ENCODE peak calls at places on chromosomes 2 and 18, in eight cellular contexts. One of them, this sample, is unnamed.

GRCh38 chr2:43192039-43192438 is 34.4 kb downstream of the ZFP36L2 start:
- DNase-seq in uterus: no peak
- DNase-seq in GM12865: peak
- DNase-seq in nucleus accumbens: no peak
- DNase-seq in Ammon's horn: no peak
- DNase-seq in fibroblast of lung: no peak
- DNase-seq in RCC 7860: no peak
- DNase-seq in NCI-H774: no peak
- DNase-seq in this sample: no peak

GRCh38 chr2:135586148-135586547 is 54.9 kb downstream of the R3HDM1 start:
- DNase-seq in uterus: no peak
- DNase-seq in GM12865: no peak
- DNase-seq in nucleus accumbens: no peak
- DNase-seq in Ammon's horn: peak
- DNase-seq in fibroblast of lung: no peak
- DNase-seq in RCC 7860: no peak
- DNase-seq in NCI-H774: peak
- DNase-seq in this sample: no peak

GRCh38 chr2:206378835-206379234 is 64.5 kb upstream of the ADAM23 start:
- DNase-seq in uterus: no peak
- DNase-seq in GM12865: no peak
- DNase-seq in nucleus accumbens: no peak
- DNase-seq in Ammon's horn: no peak
- DNase-seq in fibroblast of lung: peak
- DNase-seq in RCC 7860: no peak
- DNase-seq in NCI-H774: no peak
- DNase-seq in this sample: no peak

GRCh38 chr2:63817382-63817781 is 24.3 kb upstream of the UGP2 start:
- DNase-seq in uterus: no peak
- DNase-seq in GM12865: no peak
- DNase-seq in nucleus accumbens: no peak
- DNase-seq in Ammon's horn: no peak
- DNase-seq in fibroblast of lung: no peak
- DNase-seq in RCC 7860: no peak
- DNase-seq in NCI-H774: no peak
- DNase-seq in this sample: no peak

GRCh38 chr2:193517615-193518014 is 1322.9 kb upstream of the TMEFF2 start:
- DNase-seq in uterus: no peak
- DNase-seq in GM12865: no peak
- DNase-seq in nucleus accumbens: no peak
- DNase-seq in Ammon's horn: no peak
- DNase-seq in fibroblast of lung: peak
- DNase-seq in RCC 7860: peak
- DNase-seq in NCI-H774: no peak
- DNase-seq in this sample: peak

GRCh38 chr18:22167471-22168151 is 1.8 kb upstream of the GATA6 start:
- DNase-seq in uterus: peak
- DNase-seq in GM12865: no peak
- DNase-seq in nucleus accumbens: no peak
- DNase-seq in Ammon's horn: no peak
- DNase-seq in fibroblast of lung: peak
- DNase-seq in RCC 7860: no peak
- DNase-seq in NCI-H774: no peak
- DNase-seq in this sample: no peak

GRCh38 chr2:159094173-159094737 is 125.8 kb downstream of the TANC1 start:
- DNase-seq in uterus: peak
- DNase-seq in GM12865: no peak
- DNase-seq in nucleus accumbens: peak
- DNase-seq in Ammon's horn: no peak
- DNase-seq in fibroblast of lung: peak
- DNase-seq in RCC 7860: no peak
- DNase-seq in NCI-H774: no peak
- DNase-seq in this sample: no peak

GRCh38 chr2:181153886-181154285 is 173.5 kb downstream of the UBE2E3 start:
- DNase-seq in uterus: no peak
- DNase-seq in GM12865: no peak
- DNase-seq in nucleus accumbens: no peak
- DNase-seq in Ammon's horn: no peak
- DNase-seq in fibroblast of lung: peak
- DNase-seq in RCC 7860: no peak
- DNase-seq in NCI-H774: no peak
- DNase-seq in this sample: no peak

GRCh38 chr2:190382851-190383250 is 25.3 kb upstream of the MFSD6 start:
- DNase-seq in uterus: no peak
- DNase-seq in GM12865: peak
- DNase-seq in nucleus accumbens: no peak
- DNase-seq in Ammon's horn: peak
- DNase-seq in fibroblast of lung: peak
- DNase-seq in RCC 7860: peak
- DNase-seq in NCI-H774: peak
- DNase-seq in this sample: peak

GRCh38 chr18:40079786-40080185 is 1875.2 kb upstream of the PIK3C3 start:
- DNase-seq in uterus: no peak
- DNase-seq in GM12865: no peak
- DNase-seq in nucleus accumbens: no peak
- DNase-seq in Ammon's horn: no peak
- DNase-seq in fibroblast of lung: no peak
- DNase-seq in RCC 7860: no peak
- DNase-seq in NCI-H774: no peak
- DNase-seq in this sample: no peak

GRCh38 chr2:162403884-162404283 is 60.0 kb downstream of the GCA start:
- DNase-seq in uterus: no peak
- DNase-seq in GM12865: no peak
- DNase-seq in nucleus accumbens: no peak
- DNase-seq in Ammon's horn: no peak
- DNase-seq in fibroblast of lung: peak
- DNase-seq in RCC 7860: no peak
- DNase-seq in NCI-H774: no peak
- DNase-seq in this sample: no peak

GRCh38 chr2:193076995-193077394 is 882.3 kb upstream of the TMEFF2 start:
- DNase-seq in uterus: no peak
- DNase-seq in GM12865: no peak
- DNase-seq in nucleus accumbens: no peak
- DNase-seq in Ammon's horn: no peak
- DNase-seq in fibroblast of lung: no peak
- DNase-seq in RCC 7860: no peak
- DNase-seq in NCI-H774: no peak
- DNase-seq in this sample: no peak

GRCh38 chr2:42562474-42563144 is 5.8 kb upstream of the MTA3 start:
- DNase-seq in uterus: no peak
- DNase-seq in GM12865: no peak
- DNase-seq in nucleus accumbens: no peak
- DNase-seq in Ammon's horn: no peak
- DNase-seq in fibroblast of lung: no peak
- DNase-seq in RCC 7860: no peak
- DNase-seq in NCI-H774: no peak
- DNase-seq in this sample: no peak

GRCh38 chr2:100417745-100418090 is 250 bp upstream of the CHST10 start:
- DNase-seq in uterus: no peak
- DNase-seq in GM12865: no peak
- DNase-seq in nucleus accumbens: no peak
- DNase-seq in Ammon's horn: no peak
- DNase-seq in fibroblast of lung: no peak
- DNase-seq in RCC 7860: no peak
- DNase-seq in NCI-H774: no peak
- DNase-seq in this sample: peak

GRCh38 chr2:117058366-117058765 is 756.1 kb upstream of the DDX18 start:
- DNase-seq in uterus: no peak
- DNase-seq in GM12865: peak
- DNase-seq in nucleus accumbens: no peak
- DNase-seq in Ammon's horn: no peak
- DNase-seq in fibroblast of lung: no peak
- DNase-seq in RCC 7860: no peak
- DNase-seq in NCI-H774: no peak
- DNase-seq in this sample: no peak

GRCh38 chr2:220708366-220708765 is 863.7 kb downstream of the EPHA4 start:
- DNase-seq in uterus: no peak
- DNase-seq in GM12865: no peak
- DNase-seq in nucleus accumbens: no peak
- DNase-seq in Ammon's horn: peak
- DNase-seq in fibroblast of lung: peak
- DNase-seq in RCC 7860: no peak
- DNase-seq in NCI-H774: no peak
- DNase-seq in this sample: no peak

GRCh38 chr2:66698879-66699278 is 264.0 kb downstream of the MEIS1 start:
- DNase-seq in uterus: no peak
- DNase-seq in GM12865: no peak
- DNase-seq in nucleus accumbens: no peak
- DNase-seq in Ammon's horn: no peak
- DNase-seq in fibroblast of lung: no peak
- DNase-seq in RCC 7860: no peak
- DNase-seq in NCI-H774: no peak
- DNase-seq in this sample: no peak

GRCh38 chr2:30765876-30766470 is 41.3 kb downstream of the CAPN13 start:
- DNase-seq in uterus: no peak
- DNase-seq in GM12865: no peak
- DNase-seq in nucleus accumbens: no peak
- DNase-seq in Ammon's horn: no peak
- DNase-seq in fibroblast of lung: no peak
- DNase-seq in RCC 7860: no peak
- DNase-seq in NCI-H774: no peak
- DNase-seq in this sample: no peak

GRCh38 chr18:58549814-58550339 is 79.0 kb downstream of the ALPK2 start:
- DNase-seq in uterus: no peak
- DNase-seq in GM12865: no peak
- DNase-seq in nucleus accumbens: no peak
- DNase-seq in Ammon's horn: no peak
- DNase-seq in fibroblast of lung: no peak
- DNase-seq in RCC 7860: no peak
- DNase-seq in NCI-H774: no peak
- DNase-seq in this sample: no peak

GRCh38 chr2:162113088-162113770 is 38.8 kb downstream of the GCG start:
- DNase-seq in uterus: no peak
- DNase-seq in GM12865: no peak
- DNase-seq in nucleus accumbens: no peak
- DNase-seq in Ammon's horn: no peak
- DNase-seq in fibroblast of lung: no peak
- DNase-seq in RCC 7860: no peak
- DNase-seq in NCI-H774: no peak
- DNase-seq in this sample: no peak

GRCh38 chr2:109331864-109332848 is 203.2 kb downstream of the SH3RF3 start:
- DNase-seq in uterus: peak
- DNase-seq in GM12865: peak
- DNase-seq in nucleus accumbens: peak
- DNase-seq in Ammon's horn: peak
- DNase-seq in fibroblast of lung: peak
- DNase-seq in RCC 7860: peak
- DNase-seq in NCI-H774: no peak
- DNase-seq in this sample: peak

GRCh38 chr18:41624461-41624860 is 330.6 kb upstream of the PIK3C3 start:
- DNase-seq in uterus: no peak
- DNase-seq in GM12865: no peak
- DNase-seq in nucleus accumbens: no peak
- DNase-seq in Ammon's horn: no peak
- DNase-seq in fibroblast of lung: peak
- DNase-seq in RCC 7860: no peak
- DNase-seq in NCI-H774: no peak
- DNase-seq in this sample: no peak

GRCh38 chr2:221527759-221528444 is 44.2 kb downstream of the EPHA4 start:
- DNase-seq in uterus: no peak
- DNase-seq in GM12865: no peak
- DNase-seq in nucleus accumbens: no peak
- DNase-seq in Ammon's horn: no peak
- DNase-seq in fibroblast of lung: peak
- DNase-seq in RCC 7860: no peak
- DNase-seq in NCI-H774: no peak
- DNase-seq in this sample: no peak

GRCh38 chr2:122748552-122749011 is 993.1 kb downstream of the TSN start:
- DNase-seq in uterus: no peak
- DNase-seq in GM12865: no peak
- DNase-seq in nucleus accumbens: no peak
- DNase-seq in Ammon's horn: no peak
- DNase-seq in fibroblast of lung: peak
- DNase-seq in RCC 7860: peak
- DNase-seq in NCI-H774: no peak
- DNase-seq in this sample: peak

GRCh38 chr2:101754613-101755012 is 57.1 kb downstream of the MAP4K4 start:
- DNase-seq in uterus: no peak
- DNase-seq in GM12865: no peak
- DNase-seq in nucleus accumbens: no peak
- DNase-seq in Ammon's horn: no peak
- DNase-seq in fibroblast of lung: peak
- DNase-seq in RCC 7860: peak
- DNase-seq in NCI-H774: no peak
- DNase-seq in this sample: peak

GRCh38 chr2:121236101-121236640 is 48.8 kb downstream of the TFCP2L1 start:
- DNase-seq in uterus: no peak
- DNase-seq in GM12865: no peak
- DNase-seq in nucleus accumbens: no peak
- DNase-seq in Ammon's horn: no peak
- DNase-seq in fibroblast of lung: no peak
- DNase-seq in RCC 7860: no peak
- DNase-seq in NCI-H774: no peak
- DNase-seq in this sample: no peak

GRCh38 chr2:145027073-145027459 is 507.1 kb upstream of the ZEB2 start:
- DNase-seq in uterus: no peak
- DNase-seq in GM12865: no peak
- DNase-seq in nucleus accumbens: no peak
- DNase-seq in Ammon's horn: no peak
- DNase-seq in fibroblast of lung: peak
- DNase-seq in RCC 7860: no peak
- DNase-seq in NCI-H774: no peak
- DNase-seq in this sample: peak

GRCh38 chr2:96527052-96527964 is 9.2 kb upstream of the ARID5A start:
- DNase-seq in uterus: peak
- DNase-seq in GM12865: peak
- DNase-seq in nucleus accumbens: peak
- DNase-seq in Ammon's horn: no peak
- DNase-seq in fibroblast of lung: peak
- DNase-seq in RCC 7860: no peak
- DNase-seq in NCI-H774: no peak
- DNase-seq in this sample: no peak

GRCh38 chr2:96098900-96099590 is 17.3 kb downstream of the ADRA2B start:
- DNase-seq in uterus: peak
- DNase-seq in GM12865: no peak
- DNase-seq in nucleus accumbens: no peak
- DNase-seq in Ammon's horn: no peak
- DNase-seq in fibroblast of lung: no peak
- DNase-seq in RCC 7860: no peak
- DNase-seq in NCI-H774: no peak
- DNase-seq in this sample: no peak

GRCh38 chr2:162888641-162889040 is 50.1 kb upstream of the KCNH7 start:
- DNase-seq in uterus: no peak
- DNase-seq in GM12865: no peak
- DNase-seq in nucleus accumbens: no peak
- DNase-seq in Ammon's horn: no peak
- DNase-seq in fibroblast of lung: peak
- DNase-seq in RCC 7860: no peak
- DNase-seq in NCI-H774: no peak
- DNase-seq in this sample: no peak

GRCh38 chr18:51211552-51211951 is 14.1 kb upstream of the MEX3C start:
- DNase-seq in uterus: no peak
- DNase-seq in GM12865: peak
- DNase-seq in nucleus accumbens: no peak
- DNase-seq in Ammon's horn: no peak
- DNase-seq in fibroblast of lung: peak
- DNase-seq in RCC 7860: peak
- DNase-seq in NCI-H774: no peak
- DNase-seq in this sample: no peak

GRCh38 chr2:227783404-227784138 is 30.1 kb upstream of the CCL20 start:
- DNase-seq in uterus: no peak
- DNase-seq in GM12865: peak
- DNase-seq in nucleus accumbens: no peak
- DNase-seq in Ammon's horn: peak
- DNase-seq in fibroblast of lung: no peak
- DNase-seq in RCC 7860: no peak
- DNase-seq in NCI-H774: no peak
- DNase-seq in this sample: no peak

GRCh38 chr18:395481-396250 is 104.8 kb downstream of the COLEC12 start:
- DNase-seq in uterus: peak
- DNase-seq in GM12865: no peak
- DNase-seq in nucleus accumbens: no peak
- DNase-seq in Ammon's horn: no peak
- DNase-seq in fibroblast of lung: peak
- DNase-seq in RCC 7860: no peak
- DNase-seq in NCI-H774: peak
- DNase-seq in this sample: no peak

GRCh38 chr18:76504749-76505148 is 9.7 kb upstream of the ZNF516 start:
- DNase-seq in uterus: no peak
- DNase-seq in GM12865: no peak
- DNase-seq in nucleus accumbens: no peak
- DNase-seq in Ammon's horn: no peak
- DNase-seq in fibroblast of lung: no peak
- DNase-seq in RCC 7860: no peak
- DNase-seq in NCI-H774: no peak
- DNase-seq in this sample: no peak